ENCODE peak calls at places on chromosomes 2 and 18, in four cellular contexts. One of them, this sample, is unnamed.

GRCh38 chr2:232322560-232323327 is 55.8 kb upstream of the ALPP start:
- DNase-seq in tibial artery: no peak
- DNase-seq in endodermal cell: no peak
- DNase-seq in foreskin keratinocyte: peak
- DNase-seq in this sample: no peak

GRCh38 chr2:144481109-144481508 is 38.8 kb downstream of the ZEB2 start:
- DNase-seq in foreskin keratinocyte: no peak
- DNase-seq in endodermal cell: no peak
- DNase-seq in tibial artery: no peak
- DNase-seq in this sample: no peak

GRCh38 chr2:43318791-43319190 is 92.4 kb upstream of the ZFP36L2 start:
- DNase-seq in endodermal cell: no peak
- DNase-seq in foreskin keratinocyte: no peak
- DNase-seq in tibial artery: no peak
- DNase-seq in this sample: no peak

GRCh38 chr2:239114119-239114581 is 266.3 kb downstream of the TWIST2 start:
- DNase-seq in endodermal cell: peak
- DNase-seq in tibial artery: no peak
- DNase-seq in foreskin keratinocyte: peak
- DNase-seq in this sample: no peak

GRCh38 chr2:127568128-127568527 is 32.6 kb downstream of the MYO7B start:
- DNase-seq in foreskin keratinocyte: no peak
- DNase-seq in endodermal cell: peak
- DNase-seq in tibial artery: no peak
- DNase-seq in this sample: no peak

GRCh38 chr2:151032741-151033152 is 228.9 kb downstream of the RBM43 start:
- DNase-seq in tibial artery: no peak
- DNase-seq in foreskin keratinocyte: no peak
- DNase-seq in endodermal cell: no peak
- DNase-seq in this sample: no peak

GRCh38 chr18:29154758-29155725 is 978.1 kb upstream of the CDH2 start:
- DNase-seq in tibial artery: no peak
- DNase-seq in endodermal cell: no peak
- DNase-seq in foreskin keratinocyte: peak
- DNase-seq in this sample: no peak

GRCh38 chr18:63162271-63163014 is 157.1 kb downstream of the BCL2 start:
- DNase-seq in foreskin keratinocyte: peak
- DNase-seq in endodermal cell: no peak
- DNase-seq in tibial artery: no peak
- DNase-seq in this sample: no peak

GRCh38 chr2:118845843-118846666 is 1.4 kb downstream of the EN1 start:
- DNase-seq in tibial artery: no peak
- DNase-seq in foreskin keratinocyte: no peak
- DNase-seq in endodermal cell: peak
- DNase-seq in this sample: no peak

GRCh38 chr18:76640438-76640837 is 145.4 kb upstream of the ZNF516 start:
- DNase-seq in endodermal cell: no peak
- DNase-seq in foreskin keratinocyte: no peak
- DNase-seq in tibial artery: no peak
- DNase-seq in this sample: no peak

GRCh38 chr2:45282646-45283045 is 273.4 kb upstream of the SIX2 start:
- DNase-seq in tibial artery: no peak
- DNase-seq in foreskin keratinocyte: no peak
- DNase-seq in endodermal cell: no peak
- DNase-seq in this sample: no peak

GRCh38 chr18:68447286-68447685 is 267.6 kb downstream of the TMX3 start:
- DNase-seq in endodermal cell: no peak
- DNase-seq in tibial artery: no peak
- DNase-seq in foreskin keratinocyte: no peak
- DNase-seq in this sample: no peak

GRCh38 chr2:101725515-101726192 is 28.1 kb downstream of the MAP4K4 start:
- DNase-seq in endodermal cell: peak
- DNase-seq in tibial artery: no peak
- DNase-seq in foreskin keratinocyte: no peak
- DNase-seq in this sample: no peak

GRCh38 chr2:23053580-23053979 is 331.4 kb upstream of the KLHL29 start:
- DNase-seq in endodermal cell: no peak
- DNase-seq in foreskin keratinocyte: no peak
- DNase-seq in tibial artery: no peak
- DNase-seq in this sample: no peak
- H3K27ac ChIP-seq in endodermal cell: no peak
- H3K27ac ChIP-seq in foreskin keratinocyte: no peak
- H3K27ac ChIP-seq in tibial artery: no peak
- H3K27ac ChIP-seq in this sample: no peak

GRCh38 chr2:46984034-46984433 is 68.4 kb upstream of the MCFD2 start:
- DNase-seq in endodermal cell: no peak
- DNase-seq in tibial artery: no peak
- DNase-seq in foreskin keratinocyte: no peak
- DNase-seq in this sample: no peak

GRCh38 chr2:46988230-46988629 is 72.6 kb upstream of the MCFD2 start:
- DNase-seq in tibial artery: no peak
- DNase-seq in endodermal cell: no peak
- DNase-seq in foreskin keratinocyte: no peak
- DNase-seq in this sample: no peak

GRCh38 chr2:46984642-46985476 is 69.3 kb upstream of the MCFD2 start:
- DNase-seq in endodermal cell: no peak
- DNase-seq in foreskin keratinocyte: peak
- DNase-seq in tibial artery: peak
- DNase-seq in this sample: no peak

GRCh38 chr2:46983065-46983801 is 67.6 kb upstream of the MCFD2 start:
- DNase-seq in endodermal cell: peak
- DNase-seq in foreskin keratinocyte: no peak
- DNase-seq in tibial artery: peak
- DNase-seq in this sample: no peak

DNA sequence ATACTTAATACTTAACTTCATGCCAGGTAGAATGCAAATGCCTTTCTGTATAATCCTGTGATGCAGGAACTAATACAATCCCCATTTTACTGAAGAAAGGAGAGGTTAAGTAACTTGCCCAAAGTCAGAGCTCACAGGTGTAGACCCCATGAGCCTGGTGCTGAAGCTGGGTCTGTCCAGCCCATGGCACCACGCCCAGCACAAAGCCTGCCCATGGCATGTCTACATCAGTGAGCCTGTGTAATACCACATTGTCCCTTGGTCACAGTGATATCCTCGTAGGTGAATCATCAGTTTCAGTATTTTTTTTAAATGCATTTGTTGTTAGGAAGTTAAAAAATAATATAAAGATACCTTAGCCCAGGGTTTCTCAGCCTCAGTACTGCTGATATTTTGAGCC is 69.9 kb upstream of the MCFD2 start:
- DNase-seq in tibial artery: no peak
- DNase-seq in endodermal cell: no peak
- DNase-seq in foreskin keratinocyte: no peak
- DNase-seq in this sample: no peak
- H3K27ac ChIP-seq in tibial artery: peak
- H3K27ac ChIP-seq in endodermal cell: no peak
- H3K27ac ChIP-seq in foreskin keratinocyte: peak
- H3K27ac ChIP-seq in this sample: peak

GRCh38 chr2:26721267-26722032 is 28.9 kb downstream of the KCNK3 start:
- DNase-seq in foreskin keratinocyte: no peak
- DNase-seq in tibial artery: no peak
- DNase-seq in endodermal cell: peak
- DNase-seq in this sample: no peak

GRCh38 chr2:26722911-26723310 is 30.4 kb downstream of the KCNK3 start:
- DNase-seq in tibial artery: no peak
- DNase-seq in foreskin keratinocyte: no peak
- DNase-seq in endodermal cell: no peak
- DNase-seq in this sample: no peak

GRCh38 chr2:26718949-26719686 is 26.6 kb downstream of the KCNK3 start:
- DNase-seq in tibial artery: no peak
- DNase-seq in endodermal cell: no peak
- DNase-seq in foreskin keratinocyte: no peak
- DNase-seq in this sample: no peak

GRCh38 chr2:26722328-26722727 is 29.8 kb downstream of the KCNK3 start:
- DNase-seq in endodermal cell: no peak
- DNase-seq in tibial artery: no peak
- DNase-seq in foreskin keratinocyte: no peak
- DNase-seq in this sample: no peak

GRCh38 chr2:26720322-26721166 is 28.0 kb downstream of the KCNK3 start:
- DNase-seq in foreskin keratinocyte: no peak
- DNase-seq in tibial artery: peak
- DNase-seq in endodermal cell: no peak
- DNase-seq in this sample: no peak
- H3K27ac ChIP-seq in foreskin keratinocyte: no peak
- H3K27ac ChIP-seq in tibial artery: peak
- H3K27ac ChIP-seq in endodermal cell: no peak
- H3K27ac ChIP-seq in this sample: no peak

GRCh38 chr18:53639696-53640095 is 584.8 kb downstream of the MBD2 start:
- DNase-seq in tibial artery: no peak
- DNase-seq in endodermal cell: no peak
- DNase-seq in foreskin keratinocyte: no peak
- DNase-seq in this sample: no peak
- H3K27ac ChIP-seq in tibial artery: no peak
- H3K27ac ChIP-seq in endodermal cell: no peak
- H3K27ac ChIP-seq in foreskin keratinocyte: no peak
- H3K27ac ChIP-seq in this sample: no peak

DNA sequence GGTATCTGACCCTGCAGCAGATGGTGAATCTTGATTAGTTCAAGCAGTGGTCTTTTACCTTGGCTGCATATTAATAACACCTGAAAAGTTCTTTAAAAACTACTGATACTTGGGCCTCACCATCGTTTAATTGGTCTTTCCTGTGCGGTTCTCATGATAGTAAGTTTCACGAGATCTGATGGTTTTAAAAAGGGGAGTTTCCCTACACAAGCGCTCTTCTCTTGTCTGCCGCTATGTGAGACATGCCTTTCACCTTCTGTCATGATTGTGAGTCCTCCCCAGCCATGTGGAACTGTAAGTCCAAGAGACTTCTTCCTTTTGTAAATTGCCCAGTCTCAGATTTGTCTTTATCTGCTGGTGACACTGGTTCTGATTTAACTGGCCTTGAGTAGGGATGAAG is 102.3 kb downstream of the LYPD1 start:
- DNase-seq in endodermal cell: no peak
- DNase-seq in tibial artery: no peak
- DNase-seq in foreskin keratinocyte: no peak
- DNase-seq in this sample: no peak
- H3K27ac ChIP-seq in endodermal cell: no peak
- H3K27ac ChIP-seq in tibial artery: no peak
- H3K27ac ChIP-seq in foreskin keratinocyte: no peak
- H3K27ac ChIP-seq in this sample: no peak

DNA sequence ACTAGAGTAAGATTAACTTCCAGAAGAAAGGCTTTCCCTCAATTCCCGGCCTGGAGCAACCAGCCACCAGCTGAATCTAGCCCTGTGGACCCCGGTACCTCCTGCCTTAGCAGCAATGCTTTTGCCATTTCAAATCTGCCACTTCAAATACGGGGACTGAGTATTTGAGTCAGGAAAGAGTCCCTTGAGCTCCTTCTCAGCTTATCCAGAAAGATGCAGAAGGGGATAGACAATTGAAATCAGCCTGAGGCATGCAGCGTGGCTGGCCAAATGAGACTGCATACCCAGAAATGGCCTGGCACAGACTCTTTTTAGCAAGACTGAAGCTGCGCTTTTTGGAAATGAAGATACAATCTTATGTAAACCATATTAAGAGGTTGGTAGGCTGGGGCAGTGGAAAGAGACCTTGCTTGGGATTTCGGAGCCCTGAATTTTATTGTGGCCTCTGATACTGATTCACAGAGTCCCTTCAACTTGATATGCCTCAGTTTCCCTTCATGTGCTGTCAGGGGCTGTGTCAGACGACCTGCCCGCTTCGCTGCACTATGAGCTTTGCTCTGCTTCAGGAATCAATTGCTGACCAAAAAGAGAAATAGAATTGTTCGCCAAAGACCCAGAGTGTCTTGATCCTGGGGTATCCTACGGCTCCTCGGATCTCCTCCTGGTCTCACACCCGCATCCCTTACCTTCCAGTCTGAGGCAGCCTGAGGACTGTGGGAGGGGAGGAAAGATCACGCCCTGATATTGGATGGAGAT is 1.0 kb downstream of the MATN3 start:
- DNase-seq in tibial artery: no peak
- DNase-seq in endodermal cell: peak
- DNase-seq in foreskin keratinocyte: no peak
- DNase-seq in this sample: no peak
- H3K27ac ChIP-seq in tibial artery: no peak
- H3K27ac ChIP-seq in endodermal cell: no peak
- H3K27ac ChIP-seq in foreskin keratinocyte: no peak
- H3K27ac ChIP-seq in this sample: no peak

DNA sequence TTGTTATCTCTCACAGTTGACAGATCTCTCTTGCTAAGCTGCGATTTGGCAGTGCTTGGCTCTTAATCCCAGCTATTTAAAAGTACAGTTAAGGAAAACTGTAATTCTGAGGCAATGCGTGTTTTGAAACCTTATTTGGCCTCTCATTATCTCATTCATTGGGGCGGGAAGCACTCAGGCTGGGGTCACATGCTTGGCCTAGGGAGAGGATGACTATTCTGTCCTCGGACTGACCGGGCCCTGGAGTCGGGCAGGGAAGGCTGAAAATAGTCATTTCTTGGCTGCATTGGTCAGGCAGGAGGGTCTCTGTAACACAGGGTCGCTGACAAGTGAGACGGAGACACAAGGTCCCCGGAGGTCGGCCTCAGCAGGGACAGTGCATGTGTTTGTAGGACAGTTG is 20.2 kb upstream of the EMILIN2 start:
- DNase-seq in endodermal cell: no peak
- DNase-seq in tibial artery: peak
- DNase-seq in foreskin keratinocyte: no peak
- DNase-seq in this sample: no peak
- H3K27ac ChIP-seq in endodermal cell: no peak
- H3K27ac ChIP-seq in tibial artery: no peak
- H3K27ac ChIP-seq in foreskin keratinocyte: no peak
- H3K27ac ChIP-seq in this sample: no peak

DNA sequence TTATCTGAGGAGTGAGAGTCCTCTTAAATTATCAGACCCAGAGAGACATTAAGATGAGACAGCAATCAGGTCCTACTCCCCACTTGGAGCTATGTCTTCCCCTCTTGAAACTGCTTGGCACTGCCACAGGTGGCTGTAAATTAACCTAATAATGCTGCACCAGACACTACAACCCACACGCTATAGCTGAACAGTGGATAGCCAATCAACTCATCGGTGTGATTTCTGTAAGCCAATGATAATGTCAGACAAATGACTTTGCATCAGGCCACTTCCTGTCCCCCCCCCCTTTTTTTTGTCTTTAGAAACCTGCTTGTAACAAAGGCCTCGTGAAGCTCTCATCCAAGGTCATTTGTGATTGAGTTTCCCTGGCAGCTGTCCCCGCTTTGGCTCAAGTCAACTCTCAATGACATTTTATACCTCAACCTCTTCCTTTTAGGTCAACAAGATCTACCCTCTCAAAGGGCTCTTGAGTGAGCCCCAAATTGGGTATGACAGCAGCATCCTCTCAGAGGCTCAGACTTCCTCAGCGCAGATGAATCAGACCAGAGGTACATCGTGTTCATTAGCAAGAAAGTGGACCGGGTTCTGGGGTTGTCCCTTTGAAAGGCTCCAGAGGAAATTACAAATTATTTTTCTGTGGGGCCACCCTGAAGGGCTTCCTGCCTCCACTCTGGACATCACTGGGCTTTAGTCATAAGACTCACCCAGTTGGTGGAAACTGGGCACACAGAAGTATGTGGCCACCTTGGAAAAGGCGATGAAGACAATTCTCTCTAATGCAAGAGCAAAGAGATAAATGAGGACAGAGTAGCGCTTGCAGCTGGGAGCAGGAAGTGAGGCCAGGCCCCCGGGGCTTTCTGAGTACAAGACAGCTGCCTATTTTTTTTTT is 73.6 kb downstream of the COPS8 start:
- DNase-seq in tibial artery: peak
- DNase-seq in endodermal cell: no peak
- DNase-seq in foreskin keratinocyte: no peak
- DNase-seq in this sample: no peak
- H3K27ac ChIP-seq in tibial artery: peak
- H3K27ac ChIP-seq in endodermal cell: no peak
- H3K27ac ChIP-seq in foreskin keratinocyte: no peak
- H3K27ac ChIP-seq in this sample: no peak